ENCODE peak calls at places on chromosomes 2 and 18, in five cellular contexts. Y is memory B cell; P is heart right ventricle; T is activated CD4-positive, alpha-beta memory T cell treated with anti-CD3 and anti-CD28 coated beads, Interleukin-2, amount 10 ng/mL, durations not matched to agents 7 days and 5 days; N is GM04503. K is an unnamed sample.

GRCh38 chr2:224723606-224724217 is 7.5 kb upstream of the CCDC195 start:
- DNase-seq in Y (no peak), N (peak; percentile 42), T (no peak), P (no peak), K (no peak)

GRCh38 chr2:67526283-67526682 is 129.2 kb downstream of the ETAA1 start:
- DNase-seq in Y (no peak), N (peak; percentile 31), T (no peak), P (no peak), K (no peak)

GRCh38 chr2:47174731-47175361 is 19.7 kb upstream of the STPG4 start:
- DNase-seq in T (peak; percentile 52), N (no peak), P (peak; percentile 55), Y (no peak), K (no peak)

GRCh38 chr2:220341014-220341413 is 713.6 kb downstream of the SLC4A3 start:
- DNase-seq in N (no peak), T (no peak), P (no peak), Y (no peak), K (no peak)

GRCh38 chr2:3536682-3537632 is 17.6 kb upstream of the ADI1 start:
- DNase-seq in P (peak; percentile 68), N (no peak), T (no peak), Y (no peak), K (peak; percentile 72)

GRCh38 chr2:105545731-105546622 is 147.1 kb upstream of the FHL2 start:
- DNase-seq in T (peak; percentile 70), P (peak; percentile 74), N (no peak), Y (peak; percentile 16), K (peak; percentile 72)

GRCh38 chr2:72103690-72104089 is 44.0 kb downstream of the CYP26B1 start:
- DNase-seq in P (no peak), T (peak; percentile 6), Y (no peak), N (no peak), K (no peak)

GRCh38 chr18:2846241-2846637 is 567 bp upstream of the EMILIN2 start:
- DNase-seq in P (no peak), Y (no peak), N (no peak), T (no peak), K (no peak)

GRCh38 chr2:71235930-71236587 is 9.2 kb upstream of the PAIP2B start:
- DNase-seq in T (no peak), Y (no peak), P (no peak), N (no peak), K (no peak)

GRCh38 chr2:51013060-51013746 is 18.7 kb downstream of the NRXN1 start:
- DNase-seq in T (no peak), Y (no peak), N (no peak), P (no peak), K (no peak)

GRCh38 chr2:183172220-183172887 is 48.1 kb downstream of the NUP35 start:
- DNase-seq in Y (no peak), P (no peak), N (no peak), T (no peak), K (no peak)

GRCh38 chr2:231541605-231542509 is 11.6 kb upstream of the NMUR1 start:
- DNase-seq in T (peak; percentile 47), N (peak; percentile 38), P (no peak), Y (no peak), K (no peak)

GRCh38 chr2:228763600-228763999 is 507.5 kb downstream of the PID1 start:
- DNase-seq in N (no peak), P (no peak), Y (no peak), T (no peak), K (no peak)

GRCh38 chr2:67923696-67924095 is 139.1 kb downstream of the C1D start:
- DNase-seq in P (peak; percentile 5), N (no peak), T (no peak), Y (no peak), K (no peak)